ENCODE peak calls at places on chromosomes 6 and 20, in nine cellular contexts. R is HFFc6; D is stromal cell of bone marrow; N is CD4-positive, alpha-beta memory T cell; F is SW480; Y is transverse colon; J is HT-29; X is brain microvascular endothelial cell; K is activated CD8-positive, alpha-beta T cell treated with anti-CD3 and anti-CD28 coated beads, Interleukin-2, amount 10 ng/mL, durations not matched to agents 7 days and 5 days. E is an unnamed sample.

GRCh38 chr20:23048283-23049200 is 930 bp downstream of the THBD start:
- DNase-seq in R (no peak), D (no peak), N (peak), F (no peak), Y (peak), J (no peak), X (no peak), K (peak), E (peak)

GRCh38 chr6:112283621-112284020 is 29.3 kb upstream of the LAMA4 start:
- DNase-seq in R (no peak), D (no peak), N (no peak), F (no peak), Y (no peak), J (no peak), X (no peak), K (no peak), E (no peak)

GRCh38 chr6:168129292-168130167 is 50.5 kb upstream of the FRMD1 start:
- DNase-seq in R (no peak), D (no peak), N (no peak), F (no peak), Y (no peak), J (no peak), X (no peak), K (no peak), E (no peak)

GRCh38 chr6:10763006-10763405 is 15.4 kb downstream of the TMEM14B start:
- DNase-seq in R (no peak), D (no peak), N (no peak), F (no peak), Y (no peak), J (no peak), X (no peak), K (no peak), E (peak)

GRCh38 chr20:23303325-23304102 is 47.1 kb upstream of the NXT1 start:
- DNase-seq in R (no peak), D (no peak), N (no peak), F (no peak), Y (no peak), J (no peak), X (no peak), K (no peak), E (no peak)

GRCh38 chr6:81073323-81073722 is 679.2 kb downstream of the TENT5A start:
- DNase-seq in R (no peak), D (no peak), N (no peak), F (no peak), Y (no peak), J (no peak), X (no peak), K (no peak), E (no peak)

GRCh38 chr20:12638633-12639360 is 370.0 kb upstream of the SPTLC3 start:
- DNase-seq in R (no peak), D (no peak), N (no peak), F (no peak), Y (no peak), J (no peak), X (no peak), K (no peak), E (no peak)

GRCh38 chr20:56855693-56856092 is 226.6 kb downstream of the TFAP2C start:
- DNase-seq in R (no peak), D (no peak), N (no peak), F (no peak), Y (no peak), J (no peak), X (no peak), K (no peak), E (no peak)

GRCh38 chr6:164838068-164838615 is 471.3 kb downstream of the C6orf118 start:
- DNase-seq in R (no peak), D (no peak), N (no peak), F (no peak), Y (no peak), J (no peak), X (no peak), K (no peak), E (no peak)

GRCh38 chr20:43543138-43543537 is 15.7 kb upstream of the SGK2 start:
- DNase-seq in R (no peak), D (no peak), N (no peak), F (no peak), Y (no peak), J (no peak), X (no peak), K (no peak), E (no peak)

GRCh38 chr6:142242269-142242668 is 59.5 kb upstream of the ADGRG6 start:
- DNase-seq in R (peak), D (no peak), N (no peak), F (peak), Y (no peak), J (no peak), X (peak), K (no peak), E (peak)

GRCh38 chr6:150752409-150752808 is 113.1 kb upstream of the MTHFD1L start:
- DNase-seq in R (no peak), D (no peak), N (no peak), F (no peak), Y (no peak), J (no peak), X (no peak), K (no peak), E (no peak)

GRCh38 chr6:168440520-168441433 is at the start of gene SMOC2:
- DNase-seq in R (no peak), D (no peak), N (no peak), F (peak), Y (peak), J (no peak), X (no peak), K (no peak), E (no peak)

GRCh38 chr6:6856538-6857523 is 250.9 kb upstream of the RREB1 start:
- DNase-seq in R (no peak), D (peak), N (peak), F (peak), Y (peak), J (peak), X (peak), K (peak), E (peak)

GRCh38 chr20:19336601-19337000 is 124.2 kb downstream of the SLC24A3 start:
- DNase-seq in R (no peak), D (no peak), N (no peak), F (no peak), Y (no peak), J (no peak), X (no peak), K (no peak), E (no peak)

GRCh38 chr6:16450821-16451220 is 212.4 kb downstream of the GMPR start:
- DNase-seq in R (peak), D (no peak), N (no peak), F (no peak), Y (no peak), J (no peak), X (peak), K (no peak), E (no peak)

GRCh38 chr6:40545954-40546353 is 41.2 kb downstream of the LRFN2 start:
- DNase-seq in R (no peak), D (no peak), N (no peak), F (no peak), Y (no peak), J (no peak), X (no peak), K (no peak), E (no peak)

GRCh38 chr6:328924-329323 is 36.6 kb downstream of the DUSP22 start:
- DNase-seq in R (no peak), D (no peak), N (no peak), F (no peak), Y (no peak), J (no peak), X (no peak), K (no peak), E (no peak)

GRCh38 chr6:130513770-130514169 is 148.0 kb downstream of the TMEM200A start:
- DNase-seq in R (peak), D (no peak), N (peak), F (peak), Y (peak), J (peak), X (peak), K (peak), E (peak)

GRCh38 chr6:130577178-130577919 is 211.5 kb downstream of the TMEM200A start:
- DNase-seq in R (no peak), D (no peak), N (peak), F (no peak), Y (no peak), J (no peak), X (no peak), K (peak), E (no peak)

E was measured in AG08396.